ENCODE peak calls at places on chromosome 5, in six cellular contexts. C, Y, U, D, A and K are unnamed samples.

GRCh38 chr5:38846379-38846967 is 661 bp downstream of the OSMR start:
- ATAC-seq in C (no peak), A (peak), D (peak), Y (no peak), U (peak), K (no peak)

GRCh38 chr5:55918097-55919035 is 67.2 kb downstream of the IL31RA start:
- ATAC-seq in C (no peak), A (peak), Y (peak), U (no peak), D (peak), K (no peak)

GRCh38 chr5:51582871-51583384 is 199.7 kb downstream of the ISL1 start:
- ATAC-seq in D (no peak), U (no peak), C (no peak), A (no peak), Y (no peak), K (no peak)

GRCh38 chr5:93748875-93749397 is 7.5 kb upstream of the POU5F2 start:
- ATAC-seq in A (peak), Y (peak), U (no peak), C (no peak), D (no peak), K (no peak)

GRCh38 chr5:42858031-42858643 is 46.4 kb upstream of the SELENOP start:
- ATAC-seq in A (no peak), U (no peak), Y (no peak), C (peak), D (no peak), K (no peak)

GRCh38 chr5:142740903-142741302 is 29.3 kb upstream of the ARHGAP26 start:
- ATAC-seq in U (no peak), D (no peak), A (no peak), Y (no peak), C (peak), K (peak)

GRCh38 chr5:10023494-10023893 is 226.2 kb downstream of the ATPSCKMT start:
- ATAC-seq in C (no peak), D (no peak), A (no peak), Y (no peak), U (no peak), K (no peak)

GRCh38 chr5:108003178-108003577 is 332.4 kb upstream of the EFNA5 start:
- ATAC-seq in D (peak), U (no peak), Y (peak), A (peak), C (peak), K (no peak)

GRCh38 chr5:168803541-168803940 is 224.4 kb upstream of the PANK3 start:
- ATAC-seq in A (no peak), U (no peak), C (no peak), Y (no peak), D (peak), K (no peak)

GRCh38 chr5:89067362-89067761 is 184.4 kb upstream of the MEF2C start:
- ATAC-seq in U (no peak), D (no peak), C (no peak), Y (no peak), A (no peak), K (no peak)